ENCODE peak calls at places on chromosomes 3 and 15, in eight cellular contexts. A is K562, F is endodermal cell, M is IMR-90, N is neural progenitor cell, Y is H9, O is PC-3, V is HepG2. W is an unnamed sample.

GRCh38 chr3:17207019-17207418 is 322.3 kb downstream of the PLCL2 start:
- DNase-seq in A (no peak), F (no peak), M (peak; percentile 30), N (no peak), Y (no peak), O (no peak), V (no peak), W (peak; percentile 4)

GRCh38 chr3:52530918-52531635 is 2.6 kb downstream of the NT5DC2 start:
- DNase-seq in A (no peak), F (no peak), M (no peak), N (peak; percentile 1), Y (no peak), O (no peak), V (no peak), W (no peak)

GRCh38 chr15:48996276-48996675 is 32.6 kb upstream of the SHC4 start:
- DNase-seq in A (no peak), F (no peak), M (peak; percentile 33), N (no peak), Y (no peak), O (no peak), V (no peak), W (peak; percentile 55)

GRCh38 chr15:64247906-64248541 is 85.2 kb upstream of the PPIB start:
- DNase-seq in A (peak; percentile 45), F (peak; percentile 59), M (peak; percentile 90), N (no peak), Y (peak; percentile 53), O (peak; percentile 87), V (peak; percentile 93), W (peak; percentile 93)

GRCh38 chr3:47370887-47371697 is 9.7 kb upstream of the PTPN23 start:
- DNase-seq in A (peak; percentile 83), F (peak; percentile 79), M (no peak), N (peak; percentile 61), Y (peak; percentile 56), O (no peak), V (no peak), W (no peak)

GRCh38 chr15:48285329-48286214 is 45.7 kb upstream of the DUT start:
- DNase-seq in A (peak; percentile 55), F (peak; percentile 84), M (peak; percentile 92), N (peak; percentile 79), Y (peak; percentile 63), O (peak; percentile 89), V (peak; percentile 58), W (peak; percentile 94)

GRCh38 chr3:150602426-150603089 is 563 bp upstream of the SELENOT start:
- DNase-seq in A (no peak), F (no peak), M (no peak), N (no peak), Y (no peak), O (no peak), V (no peak), W (no peak)

GRCh38 chr15:85379403-85380131 is 836 bp upstream of the AKAP13 start:
- DNase-seq in A (no peak), F (peak; percentile 62), M (no peak), N (peak; percentile 17), Y (no peak), O (peak; percentile 33), V (no peak), W (no peak)

GRCh38 chr3:45716790-45717336 is 27.7 kb downstream of the SACM1L start:
- DNase-seq in A (no peak), F (no peak), M (peak; percentile 31), N (no peak), Y (no peak), O (no peak), V (no peak), W (no peak)

GRCh38 chr15:78210349-78210717 is 24.0 kb downstream of the ACSBG1 start:
- DNase-seq in A (no peak), F (peak; percentile 38), M (no peak), N (no peak), Y (no peak), O (no peak), V (no peak), W (no peak)

GRCh38 chr3:74343391-74343790 is 271.1 kb downstream of the CNTN3 start:
- DNase-seq in A (no peak), F (no peak), M (no peak), N (no peak), Y (no peak), O (no peak), V (no peak), W (no peak)

GRCh38 chr15:75179773-75180140 is 21.9 kb upstream of the C15orf39 start:
- DNase-seq in A (no peak), F (no peak), M (no peak), N (peak; percentile 80), Y (no peak), O (no peak), V (peak; percentile 52), W (no peak)

GRCh38 chr3:51982352-51982837 is 940 bp upstream of the ACY1 start:
- DNase-seq in A (peak; percentile 49), F (peak; percentile 88), M (no peak), N (peak; percentile 68), Y (peak; percentile 86), O (peak; percentile 75), V (peak; percentile 91), W (no peak)

GRCh38 chr15:64443016-64443415 is 17.4 kb upstream of the ZNF609 start:
- DNase-seq in A (no peak), F (no peak), M (peak; percentile 22), N (no peak), Y (no peak), O (no peak), V (no peak), W (no peak)

GRCh38 chr3:19425825-19426224 is 277.5 kb downstream of the KCNH8 start:
- DNase-seq in A (no peak), F (no peak), M (no peak), N (no peak), Y (no peak), O (no peak), V (no peak), W (no peak)

GRCh38 chr15:80379671-80380070 is 24.5 kb upstream of the ARNT2 start:
- DNase-seq in A (no peak), F (no peak), M (no peak), N (no peak), Y (no peak), O (no peak), V (no peak), W (no peak)

GRCh38 chr3:65660000-65660598 is 378.6 kb downstream of the MAGI1 start:
- DNase-seq in A (no peak), F (no peak), M (no peak), N (no peak), Y (no peak), O (peak; percentile 3), V (peak; percentile 16), W (no peak)

GRCh38 chr15:70083423-70083822 is 14.3 kb downstream of the TLE3 start:
- DNase-seq in A (peak; percentile 53), F (peak; percentile 84), M (no peak), N (peak; percentile 95), Y (peak; percentile 70), O (no peak), V (no peak), W (no peak)

GRCh38 chr15:70196314-70197291 is 98.9 kb upstream of the TLE3 start:
- DNase-seq in A (no peak), F (peak; percentile 95), M (peak; percentile 88), N (peak; percentile 94), Y (peak; percentile 94), O (peak; percentile 47), V (peak; percentile 89), W (peak; percentile 75)

DNA sequence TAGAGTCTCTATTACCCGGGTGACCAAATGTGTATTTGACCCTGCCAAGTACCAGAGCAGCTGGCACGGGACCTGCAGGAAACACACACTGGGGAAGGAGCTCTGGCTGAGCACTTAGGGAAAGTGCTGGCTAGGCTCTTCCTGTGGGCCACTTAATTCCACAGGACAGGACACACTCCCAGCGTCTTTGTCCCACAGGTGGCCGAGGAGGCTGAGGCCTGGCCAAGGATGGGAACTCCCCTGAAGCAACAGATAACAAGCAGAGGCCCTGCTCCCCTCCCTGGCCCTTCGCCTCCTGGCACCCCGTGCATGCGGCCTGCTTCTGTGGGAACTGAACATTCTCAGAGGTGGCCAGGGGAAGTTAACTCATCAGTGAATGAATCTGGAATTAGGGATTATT is 180.8 kb downstream of the ATP10A start:
- DNase-seq in A (no peak), F (no peak), M (no peak), N (no peak), Y (no peak), O (no peak), V (no peak), W (no peak)
- TF ChIP-seq CTCF in A (no peak), F (no peak), M (no peak), N (no peak), Y (no peak), O (no peak), V (no peak), W (no peak)

GRCh38 chr3:184514151-184514490 is 47.5 kb upstream of the EPHB3 start:
- DNase-seq in A (no peak), F (no peak), M (no peak), N (peak; percentile 34), Y (no peak), O (no peak), V (no peak), W (no peak)

GRCh38 chr3:184512621-184513020 is 49.0 kb upstream of the EPHB3 start:
- DNase-seq in A (no peak), F (peak; percentile 38), M (no peak), N (no peak), Y (no peak), O (no peak), V (no peak), W (no peak)

GRCh38 chr3:184513276-184514150 is 48.1 kb upstream of the EPHB3 start:
- DNase-seq in A (peak; percentile 83), F (peak; percentile 97), M (peak; percentile 67), N (peak; percentile 96), Y (peak; percentile 91), O (peak; percentile 82), V (peak; percentile 58), W (peak; percentile 63)

GRCh38 chr3:184508938-184509337 is 52.6 kb upstream of the EPHB3 start:
- DNase-seq in A (no peak), F (no peak), M (no peak), N (no peak), Y (no peak), O (no peak), V (no peak), W (no peak)

GRCh38 chr3:184511741-184512140 is 49.8 kb upstream of the EPHB3 start:
- DNase-seq in A (no peak), F (no peak), M (no peak), N (no peak), Y (no peak), O (no peak), V (no peak), W (no peak)
- H3K27me3 ChIP-seq in A (peaks cover 13% of the 10 kb centered on the region), F (peaks cover 48% of the 10 kb centered on the region), M (peaks cover 70% of the 10 kb centered on the region), N (peaks cover 57% of the 10 kb centered on the region), Y (peaks cover 9% of the 10 kb centered on the region), O (peaks cover 96% of the 10 kb centered on the region), V (peaks cover 8% of the 10 kb centered on the region), W (peaks cover 53% of the 10 kb centered on the region)

GRCh38 chr3:119517112-119517511 is 18.8 kb downstream of the TIMMDC1 start:
- DNase-seq in A (no peak), F (no peak), M (no peak), N (no peak), Y (no peak), O (no peak), V (no peak), W (no peak)
- H3K9ac ChIP-seq in A (no peak overlapping the region), F (no peak overlapping the region), M (no peak overlapping the region), N (no peak overlapping the region), Y (no peak overlapping the region), O (no peak overlapping the region), V (no peak overlapping the region), W (no peak overlapping the region)

GRCh38 chr3:191217331-191217730 is 18.3 kb downstream of the OSTN start:
- DNase-seq in A (no peak), F (no peak), M (no peak), N (no peak), Y (no peak), O (no peak), V (no peak), W (no peak)

GRCh38 chr3:191216510-191216909 is 17.5 kb downstream of the OSTN start:
- DNase-seq in A (no peak), F (no peak), M (no peak), N (no peak), Y (no peak), O (no peak), V (no peak), W (no peak)

GRCh38 chr3:191220908-191221307 is 21.9 kb downstream of the OSTN start:
- DNase-seq in A (no peak), F (peak; percentile 56), M (no peak), N (peak; percentile 19), Y (no peak), O (peak; percentile 45), V (peak; percentile 3), W (no peak)
- TF ChIP-seq CTCF in A (no peak), F (peak; percentile 65), M (no peak), N (peak; percentile 32), Y (peak; percentile 48), O (peak; percentile 42), V (peak; percentile 52), W (no peak)

W was measured in fibroblast of lung.